ENCODE peak calls at places on chromosomes 1 and 21, in five cellular contexts. One of them, this sample, is unnamed.

GRCh38 chr1:166069390-166069789 is 97.4 kb downstream of the FAM78B start:
- DNase-seq in HepG2: no peak
- DNase-seq in HEK293T: no peak
- DNase-seq in GM12878: no peak
- DNase-seq in K562: peak
- DNase-seq in this sample: no peak

GRCh38 chr1:234874291-234875288 is 254.0 kb downstream of the TOMM20 start:
- DNase-seq in GM12878: no peak
- DNase-seq in HepG2: peak
- DNase-seq in K562: peak
- DNase-seq in HEK293T: no peak
- DNase-seq in this sample: no peak

GRCh38 chr1:113812661-113813135 is 422 bp upstream of the RSBN1 start:
- DNase-seq in GM12878: no peak
- DNase-seq in HepG2: no peak
- DNase-seq in HEK293T: peak
- DNase-seq in K562: peak
- DNase-seq in this sample: peak

GRCh38 chr1:116372651-116373444 is at the start of gene ATP1A1:
- DNase-seq in HepG2: peak
- DNase-seq in K562: peak
- DNase-seq in GM12878: peak
- DNase-seq in HEK293T: peak
- DNase-seq in this sample: peak

GRCh38 chr1:8752921-8753713 is 64.3 kb downstream of the RERE start:
- DNase-seq in GM12878: no peak
- DNase-seq in K562: no peak
- DNase-seq in HEK293T: no peak
- DNase-seq in HepG2: no peak
- DNase-seq in this sample: no peak

GRCh38 chr21:45248893-45249381 is 38.8 kb downstream of the POFUT2 start:
- DNase-seq in HEK293T: no peak
- DNase-seq in K562: no peak
- DNase-seq in HepG2: no peak
- DNase-seq in GM12878: no peak
- DNase-seq in this sample: peak

GRCh38 chr21:31143021-31143420 is 104.7 kb upstream of the KRTAP19-8 start:
- DNase-seq in GM12878: no peak
- DNase-seq in HEK293T: no peak
- DNase-seq in K562: no peak
- DNase-seq in HepG2: no peak
- DNase-seq in this sample: no peak

GRCh38 chr1:27496604-27497155 is 6.7 kb upstream of the WASF2 start:
- DNase-seq in HepG2: no peak
- DNase-seq in HEK293T: no peak
- DNase-seq in GM12878: no peak
- DNase-seq in K562: no peak
- DNase-seq in this sample: no peak

GRCh38 chr1:200367841-200368534 is 41.8 kb downstream of the ZNF281 start:
- DNase-seq in HepG2: no peak
- DNase-seq in HEK293T: no peak
- DNase-seq in GM12878: no peak
- DNase-seq in K562: no peak
- DNase-seq in this sample: no peak

GRCh38 chr1:186842547-186842946 is 13.8 kb downstream of the PLA2G4A start:
- DNase-seq in K562: no peak
- DNase-seq in HepG2: no peak
- DNase-seq in HEK293T: no peak
- DNase-seq in GM12878: no peak
- DNase-seq in this sample: no peak

GRCh38 chr21:29130234-29130993 is at the start of gene MAP3K7CL:
- DNase-seq in GM12878: no peak
- DNase-seq in HEK293T: no peak
- DNase-seq in K562: no peak
- DNase-seq in HepG2: no peak
- DNase-seq in this sample: no peak

GRCh38 chr21:45033791-45034555 is 40.4 kb upstream of the ADARB1 start:
- DNase-seq in K562: no peak
- DNase-seq in HepG2: no peak
- DNase-seq in GM12878: no peak
- DNase-seq in HEK293T: no peak
- DNase-seq in this sample: no peak

GRCh38 chr21:35503646-35504045 is 454.5 kb upstream of the RUNX1 start:
- DNase-seq in HEK293T: no peak
- DNase-seq in GM12878: no peak
- DNase-seq in HepG2: no peak
- DNase-seq in K562: no peak
- DNase-seq in this sample: no peak

GRCh38 chr21:46486481-46487000 is 27.9 kb downstream of the DIP2A start:
- DNase-seq in K562: no peak
- DNase-seq in GM12878: no peak
- DNase-seq in HEK293T: no peak
- DNase-seq in HepG2: no peak
- DNase-seq in this sample: no peak

GRCh38 chr21:45931397-45931969 is 50.1 kb upstream of the COL6A1 start:
- DNase-seq in HEK293T: no peak
- DNase-seq in HepG2: no peak
- DNase-seq in GM12878: no peak
- DNase-seq in K562: no peak
- DNase-seq in this sample: no peak

GRCh38 chr1:227773558-227773957 is 38.3 kb downstream of the SNAP47 start:
- DNase-seq in HepG2: no peak
- DNase-seq in GM12878: no peak
- DNase-seq in K562: no peak
- DNase-seq in HEK293T: no peak
- DNase-seq in this sample: no peak

GRCh38 chr1:201602413-201603265 is 63.7 kb downstream of the NAV1 start:
- DNase-seq in GM12878: no peak
- DNase-seq in HepG2: no peak
- DNase-seq in HEK293T: no peak
- DNase-seq in K562: no peak
- DNase-seq in this sample: no peak

GRCh38 chr1:1489861-1490260 is 18.3 kb downstream of the ATAD3B start:
- DNase-seq in HEK293T: no peak
- DNase-seq in HepG2: no peak
- DNase-seq in GM12878: no peak
- DNase-seq in K562: peak
- DNase-seq in this sample: no peak

GRCh38 chr1:29649375-29650040 is 413.2 kb downstream of the PTPRU start:
- DNase-seq in HEK293T: no peak
- DNase-seq in HepG2: no peak
- DNase-seq in K562: peak
- DNase-seq in GM12878: no peak
- DNase-seq in this sample: no peak

DNA sequence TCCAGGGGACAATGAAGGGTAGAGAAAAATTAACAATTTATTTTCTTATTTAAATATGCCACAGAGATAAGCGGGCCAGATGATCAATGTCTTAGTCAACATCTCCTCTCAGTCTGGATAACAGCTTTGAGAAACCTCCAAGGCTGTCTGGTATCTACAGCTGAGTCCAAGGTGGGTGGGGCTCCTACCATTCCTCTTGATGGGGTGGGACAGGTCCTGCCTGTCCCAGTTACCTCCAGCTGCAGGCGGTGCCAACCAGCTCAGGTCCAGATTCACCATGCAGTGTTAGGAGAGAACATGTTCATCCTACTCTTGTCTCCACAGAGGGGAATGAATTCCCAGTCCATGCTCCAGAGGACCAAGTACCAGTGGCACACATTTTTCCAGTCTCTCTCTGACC is 21.0 kb downstream of the CSMD2 start:
- DNase-seq in GM12878: no peak
- DNase-seq in K562: no peak
- DNase-seq in HEK293T: no peak
- DNase-seq in HepG2: no peak
- DNase-seq in this sample: no peak
- TF ChIP-seq FOXM1 in GM12878: no peak
- TF ChIP-seq FOXM1 in K562: no peak
- TF ChIP-seq FOXM1 in HEK293T: no peak
- TF ChIP-seq FOXM1 in HepG2: no peak
- TF ChIP-seq FOXM1 in this sample: no peak

DNA sequence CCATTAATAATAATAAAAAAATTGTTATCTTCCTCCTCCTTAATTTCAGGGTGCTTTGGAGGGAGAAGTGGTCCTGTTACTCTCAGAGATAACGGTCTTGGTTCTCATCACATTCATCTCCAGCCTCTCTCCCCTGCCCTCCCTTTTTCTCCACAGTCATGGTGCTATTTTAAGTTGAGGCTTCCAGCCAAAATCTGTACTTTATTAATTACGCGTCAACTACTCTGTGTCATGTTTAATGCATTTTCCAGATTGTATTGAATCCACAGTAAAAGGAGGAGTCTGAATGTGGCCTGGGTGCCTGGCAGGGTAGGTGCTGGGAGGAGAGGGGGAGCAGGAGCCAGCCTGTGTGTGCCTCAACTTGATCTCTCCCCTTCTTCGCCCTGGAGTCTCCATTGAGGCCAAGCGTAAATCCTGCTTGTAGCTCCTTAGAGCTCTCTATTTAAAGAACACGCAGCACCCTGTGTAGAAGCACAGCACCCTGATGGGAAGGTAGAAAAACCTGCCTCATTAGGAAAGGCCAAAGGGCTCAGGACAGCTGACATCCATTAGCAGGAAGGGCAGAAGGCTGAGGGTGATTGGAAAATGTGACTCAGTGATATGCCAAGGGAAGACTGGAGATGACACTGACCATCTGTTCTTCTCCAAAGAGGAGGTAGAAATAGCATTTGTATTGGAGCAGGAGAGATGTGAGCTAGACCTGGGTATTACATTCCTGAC is 82.4 kb downstream of the PLXNA2 start:
- DNase-seq in K562: peak
- DNase-seq in GM12878: no peak
- DNase-seq in HepG2: no peak
- DNase-seq in HEK293T: no peak
- DNase-seq in this sample: peak
- TF ChIP-seq FOXM1 in K562: no peak
- TF ChIP-seq FOXM1 in GM12878: no peak
- TF ChIP-seq FOXM1 in HepG2: no peak
- TF ChIP-seq FOXM1 in HEK293T: no peak
- TF ChIP-seq FOXM1 in this sample: peak

GRCh38 chr1:37808369-37809319 is 636 bp upstream of the YRDC start:
- DNase-seq in K562: peak
- DNase-seq in GM12878: no peak
- DNase-seq in HEK293T: peak
- DNase-seq in HepG2: no peak
- DNase-seq in this sample: peak
- TF ChIP-seq FOXM1 in K562: no peak
- TF ChIP-seq FOXM1 in GM12878: no peak
- TF ChIP-seq FOXM1 in HEK293T: no peak
- TF ChIP-seq FOXM1 in HepG2: no peak
- TF ChIP-seq FOXM1 in this sample: no peak

DNA sequence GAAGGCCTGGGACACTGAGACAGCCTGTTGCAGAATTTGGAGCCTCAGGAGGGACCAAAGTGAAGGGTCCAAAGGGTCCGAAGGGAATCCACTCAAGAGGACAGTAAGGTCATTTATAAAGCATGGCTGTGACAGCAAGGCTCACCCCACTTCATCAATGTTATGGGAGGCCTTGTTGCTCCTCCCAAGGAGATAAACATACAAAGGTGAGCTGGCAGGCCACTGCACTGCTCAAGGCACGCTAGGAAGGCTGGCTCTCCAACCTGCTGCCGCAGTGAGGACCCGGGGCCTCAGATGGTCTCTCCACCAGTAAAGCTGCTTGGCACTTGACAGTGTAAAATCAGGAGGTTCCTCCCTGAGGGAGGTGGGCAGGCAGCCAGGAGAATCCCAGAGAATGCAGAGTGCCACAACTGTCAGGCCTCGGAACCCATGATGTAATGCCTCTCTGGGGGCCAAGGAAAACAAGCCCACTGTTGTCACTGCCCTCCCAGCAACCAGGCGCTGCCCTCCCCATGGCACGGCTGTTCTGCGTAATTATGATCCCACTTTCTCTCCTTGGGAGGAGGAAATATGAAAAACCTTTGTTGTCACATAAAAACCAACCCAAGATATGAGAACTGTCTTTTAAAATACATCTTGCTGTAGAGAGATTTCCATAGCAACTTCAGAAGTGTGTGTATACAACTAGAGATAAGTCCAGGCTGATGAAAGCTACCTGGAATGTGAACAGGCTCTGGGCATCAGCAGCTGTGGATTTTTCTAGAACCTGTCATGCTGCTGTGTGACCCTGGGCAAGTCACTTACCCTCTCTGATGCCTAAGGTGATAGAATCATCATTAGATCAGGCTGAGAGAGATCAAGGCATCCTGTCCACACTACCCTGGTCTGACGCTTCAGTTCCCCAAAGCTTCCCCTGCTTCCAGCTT is 102.5 kb downstream of the KCNN3 start:
- DNase-seq in K562: no peak
- DNase-seq in HEK293T: no peak
- DNase-seq in HepG2: no peak
- DNase-seq in GM12878: no peak
- DNase-seq in this sample: peak
- TF ChIP-seq FOXM1 in K562: no peak
- TF ChIP-seq FOXM1 in HEK293T: no peak
- TF ChIP-seq FOXM1 in HepG2: no peak
- TF ChIP-seq FOXM1 in GM12878: no peak
- TF ChIP-seq FOXM1 in this sample: no peak

DNA sequence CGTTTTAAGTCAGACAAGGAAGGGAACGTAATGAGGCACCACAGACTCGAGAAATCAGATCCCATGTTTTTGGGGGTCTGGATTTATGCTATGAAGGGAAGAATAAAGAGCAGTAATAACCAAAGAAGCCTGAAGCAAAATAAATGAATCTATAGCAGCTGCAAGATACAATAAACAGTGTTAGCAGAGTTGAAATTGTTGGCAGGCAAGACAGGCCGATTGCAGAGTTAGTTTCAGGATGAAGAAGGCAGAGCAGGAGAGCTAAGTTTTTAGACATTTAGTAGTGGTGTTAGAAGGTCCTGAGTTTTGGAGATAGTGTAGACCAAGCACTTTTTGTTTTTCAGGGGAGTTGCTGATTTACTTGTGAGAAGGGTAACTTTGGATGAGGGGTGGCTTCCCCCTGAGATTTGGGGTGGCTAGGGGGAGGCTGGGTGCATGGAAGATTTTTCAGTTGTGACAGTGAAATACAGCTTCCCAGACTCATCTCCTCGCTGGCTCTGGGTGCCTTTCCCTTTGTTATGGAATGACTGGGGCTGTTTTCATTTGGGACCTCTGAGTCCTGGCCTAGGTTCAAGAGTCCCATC is 571 bp downstream of the DDR2 start:
- DNase-seq in GM12878: no peak
- DNase-seq in HEK293T: no peak
- DNase-seq in HepG2: no peak
- DNase-seq in K562: no peak
- DNase-seq in this sample: no peak
- TF ChIP-seq FOXM1 in GM12878: no peak
- TF ChIP-seq FOXM1 in HEK293T: no peak
- TF ChIP-seq FOXM1 in HepG2: no peak
- TF ChIP-seq FOXM1 in K562: no peak
- TF ChIP-seq FOXM1 in this sample: no peak